ENCODE peak calls at places on chromosome 6, in six cellular contexts. F, H, X, A, P and D are unnamed samples.
A peak's percentile ranks its signal among the peaks of the same experiment; 100 is the strongest.

GRCh38 chr6:97097068-97098047 is 172.8 kb downstream of the KLHL32 start:
- DNase-seq in P (no peak), F (no peak), X (no peak), A (no peak), H (no peak), D (no peak)

GRCh38 chr6:105170066-105170465 is 9.7 kb downstream of the POPDC3 start:
- DNase-seq in F (no peak), A (no peak), X (no peak), P (no peak), H (no peak), D (no peak)

GRCh38 chr6:134722996-134723871 is 226.7 kb downstream of the ALDH8A1 start:
- DNase-seq in F (no peak), P (no peak), H (peak; percentile 20), A (no peak), X (no peak), D (no peak)

GRCh38 chr6:42227173-42227850 is 9.7 kb upstream of the MRPS10 start:
- DNase-seq in X (no peak), F (no peak), P (no peak), H (no peak), A (no peak), D (no peak)

GRCh38 chr6:51526922-51527321 is 560.5 kb downstream of the PKHD1 start:
- DNase-seq in H (no peak), P (no peak), F (no peak), A (no peak), X (no peak), D (no peak)

GRCh38 chr6:11366934-11367637 is 134.6 kb upstream of the NEDD9 start:
- DNase-seq in A (no peak), H (no peak), F (no peak), P (peak; percentile 57), X (no peak), D (no peak)

GRCh38 chr6:146420255-146420654 is 123.4 kb upstream of the RAB32 start:
- DNase-seq in X (no peak), A (no peak), F (no peak), P (no peak), H (no peak), D (no peak)

GRCh38 chr6:148251286-148251685 is 91.4 kb upstream of the SASH1 start:
- DNase-seq in H (no peak), X (no peak), A (no peak), F (no peak), P (peak; percentile 35), D (no peak)

GRCh38 chr6:83917001-83917400 is 57.5 kb downstream of the CYB5R4 start:
- DNase-seq in H (no peak), A (no peak), F (no peak), P (no peak), X (no peak), D (no peak)

GRCh38 chr6:67736816-67737215 is 898.3 kb upstream of the ADGRB3 start:
- DNase-seq in F (no peak), H (no peak), X (no peak), P (no peak), A (no peak), D (no peak)

GRCh38 chr6:54236984-54237383 is 71.3 kb upstream of the TINAG start:
- DNase-seq in H (no peak), A (no peak), F (no peak), P (no peak), X (no peak), D (no peak)

GRCh38 chr6:113129991-113130390 is 727.2 kb upstream of the MARCKS start:
- DNase-seq in H (no peak), P (no peak), X (no peak), F (no peak), A (no peak), D (no peak)

GRCh38 chr6:148548749-148549140 is 198.1 kb upstream of the UST start:
- DNase-seq in A (no peak), F (no peak), H (peak; percentile 53), X (no peak), P (no peak), D (no peak)

GRCh38 chr6:20334334-20334733 is 67.3 kb upstream of the E2F3 start:
- DNase-seq in F (peak; percentile 30), H (peak; percentile 81), A (no peak), X (no peak), P (no peak), D (no peak)

GRCh38 chr6:51289041-51289440 is 470.4 kb downstream of the TFAP2B start:
- DNase-seq in X (no peak), H (no peak), F (no peak), P (no peak), A (no peak), D (no peak)

GRCh38 chr6:9360881-9361280 is 925.5 kb upstream of the SLC35B3 start:
- DNase-seq in A (no peak), F (no peak), H (no peak), X (no peak), P (no peak), D (no peak)

GRCh38 chr6:11607381-11607780 is 69.8 kb downstream of the TMEM170B start:
- DNase-seq in A (no peak), F (no peak), X (no peak), P (no peak), H (no peak), D (no peak)

GRCh38 chr6:144305985-144306384 is 20.9 kb downstream of the UTRN start:
- DNase-seq in X (no peak), P (no peak), H (no peak), F (no peak), A (no peak), D (no peak)

GRCh38 chr6:155078331-155078745 is 83.2 kb downstream of the TIAM2 start:
- DNase-seq in P (no peak), F (no peak), A (no peak), X (no peak), H (peak; percentile 14), D (peak; percentile 22)

GRCh38 chr6:88869263-88870023 is 94.0 kb downstream of the RNGTT start:
- DNase-seq in A (no peak), P (no peak), X (no peak), F (no peak), H (no peak), D (no peak)

GRCh38 chr6:7723041-7723447 is 2.9 kb upstream of the BMP6 start:
- DNase-seq in F (peak; percentile 72), X (peak; percentile 85), A (peak; percentile 64), P (peak; percentile 83), H (peak; percentile 69), D (peak; percentile 83)

GRCh38 chr6:22145823-22146379 is 150.9 kb downstream of the PRL start:
- DNase-seq in X (no peak), H (peak; percentile 82), P (no peak), F (no peak), A (no peak), D (peak; percentile 26)

GRCh38 chr6:84798257-84798656 is 33.9 kb upstream of the TBX18 start:
- DNase-seq in A (no peak), X (no peak), P (no peak), H (no peak), F (no peak), D (no peak)

GRCh38 chr6:45746046-45746445 is 269.6 kb downstream of the CLIC5 start:
- DNase-seq in H (no peak), P (no peak), X (no peak), A (no peak), F (no peak), D (no peak)

GRCh38 chr6:134493789-134494188 is 175.9 kb upstream of the SGK1 start:
- DNase-seq in X (no peak), H (no peak), F (no peak), A (no peak), P (no peak), D (no peak)

GRCh38 chr6:132524639-132525038 is 11.7 kb upstream of the STX7 start:
- DNase-seq in X (no peak), F (no peak), H (no peak), P (no peak), A (no peak), D (no peak)

GRCh38 chr6:25175656-25176055 is 103.5 kb upstream of the CARMIL1 start:
- DNase-seq in X (no peak), A (no peak), F (no peak), P (no peak), H (no peak), D (no peak)
- TF ChIP-seq CTCF in X (no peak), A (no peak), F (no peak), P (no peak), H (peak; percentile 8), D (no peak)

DNA sequence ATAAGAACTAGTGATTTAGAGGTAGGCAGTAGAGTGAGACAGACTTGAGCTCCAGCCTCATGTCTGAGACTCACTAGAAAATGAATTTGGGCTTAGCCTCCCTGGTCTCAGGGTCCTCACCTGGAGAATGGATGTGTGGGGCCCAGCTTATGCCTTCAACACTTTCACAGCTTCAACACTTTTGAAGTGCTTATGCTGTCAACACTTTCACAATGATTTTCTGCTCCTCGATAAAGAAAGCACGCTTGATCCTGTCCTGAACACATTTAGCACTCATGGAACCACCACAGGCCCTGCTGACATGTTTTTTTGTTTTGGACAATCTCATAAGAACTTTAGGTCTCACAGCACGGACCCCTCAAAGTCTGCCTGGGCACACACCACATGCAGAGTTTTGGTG is 229.3 kb downstream of the PACRG start:
- DNase-seq in P (no peak), A (no peak), F (no peak), X (no peak), H (no peak), D (no peak)
- H3K36me3 ChIP-seq in P (no peaks in the 10 kb centered on the region), A (no peaks in the 10 kb centered on the region), F (no peaks in the 10 kb centered on the region), X (no peaks in the 10 kb centered on the region), H (no peaks in the 10 kb centered on the region), D (no peaks in the 10 kb centered on the region)

GRCh38 chr6:44258921-44259320 is 1.6 kb upstream of the SLC35B2 start:
- DNase-seq in P (no peak), X (no peak), H (no peak), F (no peak), A (peak; percentile 45), D (no peak)

GRCh38 chr6:44257007-44257752 is at the start of gene SLC35B2:
- DNase-seq in X (no peak), H (peak; percentile 78), F (peak; percentile 70), A (peak; percentile 82), P (peak; percentile 93), D (peak; percentile 61)

GRCh38 chr6:44258325-44258863 is 1.1 kb upstream of the SLC35B2 start:
- DNase-seq in F (no peak), A (peak; percentile 49), X (no peak), P (no peak), H (no peak), D (peak; percentile 14)

GRCh38 chr6:44256291-44257006 is 879 bp downstream of the SLC35B2 start:
- DNase-seq in A (peak; percentile 58), F (no peak), X (no peak), H (no peak), P (no peak), D (no peak)

DNA sequence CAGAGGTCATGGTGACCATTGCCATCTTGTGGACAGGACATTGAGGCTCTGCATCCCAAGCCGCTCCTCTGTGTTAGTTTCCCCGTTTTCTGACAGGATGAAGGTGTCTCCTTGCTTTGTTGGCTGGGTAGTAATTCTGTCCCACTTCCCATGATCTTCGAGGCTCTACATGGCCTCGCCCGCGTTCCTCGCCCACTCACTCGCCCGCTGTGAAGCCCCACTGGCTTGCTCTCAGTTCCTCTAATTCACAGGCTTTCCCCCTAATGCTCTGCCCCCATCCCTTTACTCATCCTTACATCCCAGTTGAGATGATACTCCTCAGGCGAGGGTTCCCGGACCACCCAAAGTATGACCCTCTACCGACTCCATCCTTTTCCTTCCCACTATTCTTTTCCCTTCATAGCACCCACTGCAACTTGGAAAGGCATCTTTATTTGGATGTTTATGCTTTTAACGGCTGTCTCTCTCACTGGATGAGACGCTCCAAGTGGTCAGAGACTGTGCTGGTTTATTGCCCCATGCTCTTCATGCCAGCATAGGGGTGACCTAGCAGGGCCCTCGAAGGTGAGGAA is 511 bp upstream of the SLC35B2 start:
- DNase-seq in X (no peak), A (no peak), H (no peak), F (no peak), P (no peak), D (no peak)
- TF ChIP-seq CTCF in X (no peak), A (no peak), H (no peak), F (no peak), P (no peak), D (no peak)

GRCh38 chr6:75666590-75666989 is 64.9 kb downstream of the SENP6 start:
- DNase-seq in H (no peak), A (no peak), X (no peak), P (no peak), F (no peak), D (no peak)
- H3K36me3 ChIP-seq in H (peaks cover 49% of the 10 kb centered on the region), A (peaks cover 20% of the 10 kb centered on the region), X (peaks cover 13% of the 10 kb centered on the region), P (peaks cover 34% of the 10 kb centered on the region), F (peaks cover 95% of the 10 kb centered on the region), D (no peaks in the 10 kb centered on the region)